ENCODE peak calls at places on chromosomes 4 and X, in eight cellular contexts. V is GM20000; Y is neural crest cell; F is HL-60; K is ovary; I is fibroblast of mammary gland; N is CD4-positive, alpha-beta T cell; X is GM12865. U is an unnamed sample.
A peak's percentile ranks its signal among the peaks of the same experiment; 100 is the strongest.

GRCh38 chr4:184647391-184648101 is 1.7 kb downstream of the CASP3 start:
- DNase-seq in X (no peak), I (peak; percentile 54), V (no peak), F (no peak), Y (no peak), N (no peak), K (no peak), U (no peak)

GRCh38 chrX:51420610-51421009 is 75.8 kb downstream of the NUDT11 start:
- DNase-seq in X (peak; percentile 36), Y (peak; percentile 28), I (peak; percentile 56), K (peak; percentile 37), F (no peak), N (no peak), V (no peak), U (no peak)

GRCh38 chrX:68146054-68146453 is 287.2 kb downstream of the OPHN1 start:
- DNase-seq in X (peak; percentile 0), K (no peak), N (no peak), V (no peak), F (no peak), I (peak; percentile 65), Y (no peak), U (no peak)

GRCh38 chr4:139951051-139951450 is 202.9 kb downstream of the MAML3 start:
- DNase-seq in F (no peak), I (peak; percentile 44), Y (no peak), N (no peak), K (no peak), V (no peak), X (peak; percentile 25), U (peak; percentile 13)

GRCh38 chr4:161546902-161547301 is 616.9 kb downstream of the FSTL5 start:
- DNase-seq in N (no peak), K (no peak), I (peak; percentile 9), X (peak; percentile 28), V (no peak), F (no peak), Y (no peak), U (no peak)

GRCh38 chrX:69424910-69425309 is 79.2 kb upstream of the NALF2 start:
- DNase-seq in I (no peak), K (no peak), F (no peak), Y (no peak), X (no peak), N (no peak), V (no peak), U (no peak)

GRCh38 chrX:154369453-154370299 is 4.8 kb downstream of the FLNA start:
- DNase-seq in V (peak; percentile 50), K (peak; percentile 87), F (peak; percentile 70), N (peak; percentile 71), Y (peak; percentile 44), X (peak; percentile 76), I (peak; percentile 96), U (peak; percentile 36)

GRCh38 chr4:180913750-180914149 is 1329.5 kb upstream of the TENM3 start:
- DNase-seq in K (no peak), Y (no peak), F (no peak), V (no peak), X (no peak), I (peak; percentile 45), N (no peak), U (no peak)

GRCh38 chrX:105190252-105190853 is 30.1 kb downstream of the TEX13A start:
- DNase-seq in K (no peak), Y (peak; percentile 30), X (peak; percentile 17), N (no peak), F (no peak), I (peak; percentile 41), V (peak; percentile 7), U (peak; percentile 16)

GRCh38 chr4:142961866-142962265 is 115.8 kb upstream of the INPP4B start:
- DNase-seq in F (peak; percentile 63), V (no peak), X (no peak), N (no peak), K (peak; percentile 24), I (no peak), Y (no peak), U (peak; percentile 5)

GRCh38 chr4:6419452-6420028 is 52.9 kb downstream of the PPP2R2C start:
- DNase-seq in X (no peak), Y (no peak), F (no peak), V (no peak), N (no peak), K (no peak), I (peak; percentile 11), U (no peak)

GRCh38 chr4:117085185-117085701 is at the start of gene TRAM1L1:
- DNase-seq in N (no peak), K (peak; percentile 37), X (no peak), Y (peak; percentile 78), V (peak; percentile 8), I (peak; percentile 51), F (peak; percentile 2), U (peak; percentile 32)
- TF ChIP-seq CTCF in N (no peak), K (no peak), X (no peak), Y (peak; percentile 33), V (no peak), I (no peak), F (no peak), U (no peak)

GRCh38 chr4:610411-611261 is 14.7 kb upstream of the PDE6B start:
- DNase-seq in K (no peak), X (no peak), F (no peak), V (no peak), Y (no peak), I (peak; percentile 76), N (peak; percentile 16), U (no peak)
- TF ChIP-seq CTCF in K (no peak), X (no peak), F (no peak), V (no peak), Y (no peak), I (no peak), N (no peak), U (no peak)

DNA sequence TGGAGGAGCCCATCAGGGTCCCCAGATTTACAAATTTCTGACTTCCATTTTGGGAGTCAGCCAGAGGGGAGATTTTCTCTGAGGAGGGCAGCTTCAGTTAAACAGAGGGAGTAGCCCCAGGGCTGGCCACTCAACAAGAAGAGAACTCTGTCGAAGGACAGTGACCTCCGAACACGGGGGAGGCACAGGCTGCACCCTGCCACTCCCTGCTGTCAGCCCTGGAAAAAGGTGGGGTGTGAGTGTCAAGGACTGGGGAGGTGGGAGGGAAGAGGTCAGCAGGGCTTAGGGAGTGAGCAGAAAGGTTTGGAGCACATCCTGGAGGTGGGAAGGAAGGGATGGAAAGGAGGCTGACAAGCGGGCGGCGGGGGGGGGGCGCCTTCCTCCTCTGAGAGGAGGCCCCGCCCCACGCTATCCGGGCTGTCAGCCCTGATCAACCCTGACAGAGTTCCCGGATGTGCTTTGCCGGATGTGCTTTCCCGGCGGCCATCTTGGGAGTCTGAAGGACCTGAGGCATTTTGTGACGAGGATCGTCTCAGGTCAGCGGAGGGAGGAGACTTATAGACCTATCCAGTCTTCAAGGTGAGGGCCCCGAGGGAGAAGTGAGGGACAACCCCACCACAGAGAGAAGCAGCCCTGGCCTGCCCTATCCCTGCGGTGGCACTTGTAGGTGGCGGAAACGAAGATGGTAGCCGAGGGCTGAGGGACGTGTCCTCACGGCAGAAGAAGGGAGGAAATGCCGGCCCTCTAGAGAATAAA is at the start of gene MAGEC1:
- DNase-seq in I (no peak), Y (no peak), N (no peak), K (no peak), X (no peak), V (no peak), F (no peak), U (no peak)
- TF ChIP-seq CTCF in I (no peak), Y (no peak), N (no peak), K (no peak), X (no peak), V (no peak), F (no peak), U (no peak)

DNA sequence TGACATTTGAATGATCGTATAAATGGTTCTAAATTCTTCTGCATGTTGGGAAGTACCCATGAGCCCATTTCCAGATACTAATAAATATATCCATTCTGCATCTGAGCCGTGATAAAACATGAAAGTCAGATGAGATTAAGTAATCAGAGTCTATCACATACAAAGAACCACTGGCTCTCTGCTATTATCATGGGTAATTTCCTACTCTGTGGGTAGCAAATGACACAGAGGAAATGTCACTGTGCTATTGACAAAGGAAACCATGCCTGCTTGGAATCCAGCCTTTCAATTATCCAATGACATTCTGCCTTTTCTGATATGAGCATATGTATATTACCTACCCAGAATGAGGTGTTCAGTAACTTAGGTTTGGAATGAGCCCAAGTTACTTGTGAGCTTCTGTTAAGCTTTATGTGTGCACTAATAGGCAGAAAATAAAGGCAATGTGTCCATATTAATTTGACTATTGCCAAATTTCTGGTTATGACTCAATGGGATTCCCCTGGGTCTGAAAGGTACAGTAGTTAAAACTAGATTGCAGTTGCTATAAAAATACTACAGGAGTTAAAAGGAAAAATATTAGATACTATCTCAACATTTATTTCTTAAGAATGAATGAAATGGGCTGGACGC is 238.7 kb upstream of the KCNIP4 start:
- DNase-seq in K (no peak), N (no peak), Y (no peak), V (no peak), I (peak; percentile 38), F (no peak), X (no peak), U (no peak)
- TF ChIP-seq CTCF in K (no peak), N (no peak), Y (no peak), V (no peak), I (no peak), F (no peak), X (no peak), U (no peak)

GRCh38 chr4:38075370-38076152 is 115.4 kb downstream of the PTTG2 start:
- DNase-seq in Y (no peak), F (peak; percentile 89), X (peak; percentile 57), V (peak; percentile 28), I (peak; percentile 85), N (no peak), K (peak; percentile 7), U (no peak)

GRCh38 chr4:38069271-38069760 is 109.1 kb downstream of the PTTG2 start:
- DNase-seq in X (peak; percentile 67), Y (no peak), K (peak; percentile 78), V (peak; percentile 34), I (peak; percentile 84), F (no peak), N (peak; percentile 41), U (peak; percentile 44)

GRCh38 chr4:38072578-38072977 is 112.4 kb downstream of the PTTG2 start:
- DNase-seq in I (no peak), X (no peak), Y (no peak), V (no peak), F (no peak), N (no peak), K (peak; percentile 2), U (no peak)

GRCh38 chr4:38073596-38074234 is 113.5 kb downstream of the PTTG2 start:
- DNase-seq in F (no peak), X (no peak), N (no peak), Y (no peak), K (peak; percentile 2), I (peak; percentile 50), V (no peak), U (no peak)

DNA sequence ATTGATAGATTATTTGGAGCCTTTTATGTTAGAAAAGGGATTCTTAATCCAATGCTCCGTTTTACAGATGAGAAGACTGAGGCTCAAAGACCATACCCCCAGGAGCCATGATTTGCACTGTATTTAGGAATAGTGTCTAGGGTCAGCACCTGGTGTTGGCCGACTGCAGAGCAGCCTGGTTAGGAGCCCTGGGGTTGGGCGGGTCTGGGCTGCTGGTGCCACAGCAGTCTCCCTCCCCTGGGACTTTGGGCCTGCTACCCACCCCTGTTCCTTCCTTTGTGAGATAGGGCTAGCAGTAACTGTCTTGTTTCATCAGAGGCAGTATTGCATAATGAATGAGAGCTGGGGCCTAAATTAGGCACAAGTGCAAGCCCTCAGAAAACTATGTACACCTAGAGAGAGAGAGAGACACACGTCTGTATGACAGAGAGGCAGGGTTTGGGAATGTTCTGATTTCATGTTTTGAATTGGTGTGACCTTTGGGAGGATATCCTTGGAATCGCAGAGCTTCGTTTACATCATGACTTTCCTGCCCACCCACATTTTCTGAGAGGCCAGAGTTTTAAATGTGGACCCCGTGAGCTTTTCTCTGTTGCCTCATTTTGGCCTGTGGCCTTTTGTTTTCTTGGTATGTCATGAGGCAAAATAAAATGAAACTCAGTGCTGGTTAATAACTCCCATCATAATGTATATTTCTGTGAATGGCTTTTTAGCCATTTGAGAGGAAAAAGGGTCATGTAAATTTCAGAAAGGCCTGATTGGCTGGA is 111.8 kb downstream of the PTTG2 start:
- DNase-seq in N (no peak), F (peak; percentile 91), K (peak; percentile 23), X (peak; percentile 38), I (peak; percentile 64), V (peak; percentile 36), Y (no peak), U (no peak)
- TF ChIP-seq CTCF in N (no peak), F (no peak), K (no peak), X (no peak), I (no peak), V (peak; percentile 1), Y (no peak), U (peak; percentile 33)

U was measured in GM10248.